ENCODE peak calls at places on chromosomes 12 and 14, in eight cellular contexts. Y is nucleus accumbens; X is iris pigment epithelial cell; E is PC-9; P is DMS 273 treated with DMSO at 0.1 percent for 48 hours; O is RCC 7860; C is left lung; B is effector memory CD8-positive, alpha-beta T cell. K is an unnamed sample.

GRCh38 chr14:87217023-87217422 is 776.0 kb downstream of the GALC start:
- DNase-seq in Y (no peak), X (no peak), E (no peak), P (no peak), O (no peak), C (no peak), B (no peak), K (no peak)

GRCh38 chr14:99548285-99548684 is 55.7 kb downstream of the CCDC85C start:
- DNase-seq in Y (no peak), X (no peak), E (no peak), P (no peak), O (no peak), C (no peak), B (no peak), K (no peak)

GRCh38 chr12:68176252-68176651 is 16.7 kb upstream of the IFNG start:
- DNase-seq in Y (no peak), X (no peak), E (no peak), P (no peak), O (no peak), C (no peak), B (no peak), K (no peak)

GRCh38 chr14:95153866-95154265 is 3.5 kb downstream of the DICER1 start:
- DNase-seq in Y (no peak), X (no peak), E (no peak), P (no peak), O (no peak), C (no peak), B (no peak), K (no peak)

GRCh38 chr14:76434220-76434619 is 58.3 kb downstream of the ESRRB start:
- DNase-seq in Y (no peak), X (no peak), E (no peak), P (no peak), O (no peak), C (no peak), B (no peak), K (no peak)

GRCh38 chr12:112822056-112822455 is 30.5 kb downstream of the RPH3A start:
- DNase-seq in Y (no peak), X (no peak), E (no peak), P (peak; percentile 46), O (no peak), C (no peak), B (no peak), K (no peak)

GRCh38 chr12:1806301-1807106 is 13.9 kb upstream of the LRTM2 start:
- DNase-seq in Y (no peak), X (no peak), E (no peak), P (no peak), O (no peak), C (peak; percentile 27), B (no peak), K (no peak)

GRCh38 chr12:90163975-90164374 is 455.3 kb upstream of the ATP2B1 start:
- DNase-seq in Y (no peak), X (no peak), E (no peak), P (no peak), O (no peak), C (no peak), B (no peak), K (no peak)

GRCh38 chr12:62724947-62725447 is 210.0 kb downstream of the PPM1H start:
- DNase-seq in Y (no peak), X (peak; percentile 99), E (peak; percentile 78), P (no peak), O (peak; percentile 96), C (peak; percentile 47), B (no peak), K (peak; percentile 97)

GRCh38 chr12:83856803-83857202 is 1055.8 kb downstream of the SLC6A15 start:
- DNase-seq in Y (no peak), X (no peak), E (no peak), P (no peak), O (no peak), C (no peak), B (no peak), K (no peak)

GRCh38 chr14:70152704-70153103 is 36.0 kb downstream of the SLC8A3 start:
- DNase-seq in Y (no peak), X (no peak), E (no peak), P (no peak), O (no peak), C (no peak), B (no peak), K (no peak)

GRCh38 chr12:96195845-96196451 is 1.8 kb downstream of the ELK3 start:
- DNase-seq in Y (no peak), X (peak; percentile 72), E (peak; percentile 24), P (no peak), O (peak; percentile 73), C (no peak), B (no peak), K (no peak)

GRCh38 chr14:61482348-61483206 is 161.2 kb downstream of the PRKCH start:
- DNase-seq in Y (no peak), X (no peak), E (no peak), P (no peak), O (no peak), C (no peak), B (no peak), K (peak; percentile 66)

GRCh38 chr14:49479432-49479831 is 106.7 kb downstream of the RPS29 start:
- DNase-seq in Y (no peak), X (no peak), E (no peak), P (no peak), O (no peak), C (no peak), B (no peak), K (no peak)

GRCh38 chr14:80906946-80907345 is 34.6 kb downstream of the CEP128 start:
- DNase-seq in Y (no peak), X (no peak), E (no peak), P (no peak), O (no peak), C (no peak), B (no peak), K (no peak)

K was measured in trophoblast cell.